ENCODE peak calls at places on chromosomes 12 and 14, in ten cellular contexts. A, J, B, Y, X, H, U, G, O and R are unnamed samples.

GRCh38 chr12:68227356-68227755 is 1.7 kb upstream of the IL26 start:
- DNase-seq in J (no peak), U (no peak), O (no peak), H (no peak), G (no peak), Y (no peak), B (no peak), X (no peak), A (no peak), R (no peak)

GRCh38 chr12:68063900-68064590 is 74.8 kb downstream of the IFNG-AS1 start:
- DNase-seq in A (no peak), J (no peak), U (no peak), X (no peak), Y (no peak), O (no peak), G (no peak), B (no peak), H (no peak), R (no peak)

GRCh38 chr14:94581127-94581999 is at the start of gene SERPINA5:
- DNase-seq in H (no peak), G (peak; percentile 92), X (no peak), A (no peak), Y (no peak), B (peak; percentile 3), J (no peak), O (no peak), U (peak; percentile 28), R (no peak)

GRCh38 chr14:64061706-64062105 is 208.9 kb downstream of the SYNE2 start:
- DNase-seq in A (no peak), Y (no peak), O (no peak), X (no peak), B (no peak), J (no peak), U (no peak), G (no peak), H (no peak), R (no peak)

GRCh38 chr14:89702151-89702936 is 252.2 kb downstream of the EFCAB11 start:
- DNase-seq in U (peak; percentile 58), G (peak; percentile 19), O (no peak), J (no peak), X (peak; percentile 21), B (no peak), Y (no peak), H (no peak), A (peak; percentile 67), R (no peak)

GRCh38 chr14:73386342-73386741 is 72.0 kb downstream of the NUMB start:
- DNase-seq in A (no peak), O (no peak), G (no peak), H (no peak), Y (no peak), X (no peak), J (no peak), B (no peak), U (peak; percentile 66), R (no peak)

GRCh38 chr12:104372721-104373335 is 69.3 kb downstream of the EID3 start:
- DNase-seq in Y (no peak), O (no peak), B (no peak), G (no peak), H (no peak), X (no peak), J (no peak), U (no peak), A (no peak), R (no peak)

GRCh38 chr12:66693901-66694513 is 15.1 kb upstream of the GRIP1 start:
- DNase-seq in U (peak; percentile 64), J (no peak), X (peak; percentile 36), G (peak; percentile 19), O (peak; percentile 80), A (peak; percentile 69), B (peak; percentile 6), H (peak; percentile 94), Y (no peak), R (no peak)

GRCh38 chr12:125149160-125150108 is 84.2 kb downstream of the AACS start:
- DNase-seq in A (no peak), X (no peak), O (no peak), H (peak; percentile 99), Y (no peak), B (no peak), U (no peak), G (peak; percentile 64), J (no peak), R (no peak)

GRCh38 chr12:74349925-74350324 is 187.7 kb upstream of the ATXN7L3B start:
- DNase-seq in Y (no peak), J (no peak), A (no peak), X (no peak), H (no peak), B (no peak), U (peak; percentile 40), G (no peak), O (no peak), R (no peak)

GRCh38 chr12:6787309-6787708 is 2.0 kb upstream of the CD4 start:
- DNase-seq in X (no peak), J (no peak), Y (no peak), O (no peak), B (no peak), A (no peak), G (no peak), H (no peak), U (no peak), R (no peak)

GRCh38 chr12:86914716-86915115 is 658.5 kb upstream of the MGAT4C start:
- DNase-seq in J (no peak), U (peak; percentile 44), O (peak; percentile 56), G (no peak), B (peak; percentile 20), X (peak; percentile 24), Y (no peak), H (no peak), A (peak; percentile 58), R (no peak)

GRCh38 chr12:93883436-93884154 is 206.4 kb downstream of the CRADD start:
- DNase-seq in O (peak; percentile 40), Y (no peak), A (peak; percentile 85), U (peak; percentile 89), G (no peak), X (peak; percentile 43), J (no peak), B (no peak), H (no peak), R (no peak)

GRCh38 chr12:115998119-115998633 is 279.3 kb downstream of the MED13L start:
- DNase-seq in U (peak; percentile 51), B (peak; percentile 2), J (no peak), G (no peak), O (peak; percentile 56), A (peak; percentile 72), Y (no peak), H (peak; percentile 50), X (peak; percentile 27), R (no peak)

GRCh38 chr14:59277659-59278058 is 89.2 kb downstream of the DAAM1 start:
- DNase-seq in X (no peak), O (no peak), A (no peak), Y (no peak), B (no peak), J (no peak), G (no peak), H (no peak), U (no peak), R (no peak)

GRCh38 chr14:70907996-70908917 is 998 bp downstream of the PCNX1 start:
- DNase-seq in Y (peak; percentile 67), X (no peak), G (peak; percentile 51), B (peak; percentile 38), J (peak; percentile 49), O (peak; percentile 39), H (peak; percentile 66), U (peak; percentile 71), A (peak; percentile 69), R (peak; percentile 50)

GRCh38 chr12:112466835-112467234 is 48.1 kb downstream of the PTPN11 start:
- DNase-seq in A (no peak), B (no peak), U (no peak), G (no peak), X (no peak), J (no peak), O (no peak), Y (no peak), H (no peak), R (no peak)

GRCh38 chr12:122336015-122336946 is 70.0 kb upstream of the VPS33A start:
- DNase-seq in B (peak; percentile 29), Y (peak; percentile 59), X (no peak), A (peak; percentile 34), U (peak; percentile 23), O (peak; percentile 51), G (peak; percentile 19), J (no peak), H (peak; percentile 69), R (no peak)

DNA sequence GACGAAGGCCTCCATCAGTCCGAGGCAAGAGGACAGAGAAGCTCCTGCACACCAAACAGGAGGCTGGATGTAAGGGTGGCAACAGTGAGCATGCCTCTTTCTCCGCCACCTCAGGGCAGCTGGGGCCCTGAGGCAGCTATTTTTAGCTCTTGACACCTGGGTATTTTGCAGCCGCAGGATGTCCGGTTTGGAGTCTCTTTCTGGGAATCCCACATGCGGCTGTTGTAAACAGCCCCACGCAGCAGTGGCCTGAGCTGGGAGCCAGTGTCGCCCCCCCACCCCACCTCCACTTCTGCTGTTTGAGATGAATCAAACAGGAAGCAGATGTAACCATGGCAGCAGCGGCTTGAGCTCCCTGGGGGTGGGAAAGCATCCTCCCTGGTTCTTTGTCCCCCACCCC is 11.7 kb downstream of the HDAC7 start:
- DNase-seq in H (peak; percentile 94), A (peak; percentile 68), X (no peak), O (no peak), U (peak; percentile 69), J (no peak), B (no peak), Y (peak; percentile 87), G (no peak), R (no peak)
- H3K27ac ChIP-seq in H (peak overlapping the region; percentile 71), A (peak overlapping the region; percentile 48), X (peak overlapping the region; percentile 68), O (peak overlapping the region; percentile 57), U (peak overlapping the region; percentile 60), J (peak overlapping the region; percentile 21), B (no peak overlapping the region), Y (peak overlapping the region; percentile 69), G (peak overlapping the region; percentile 46), R (peak overlapping the region; percentile 38)

GRCh38 chr14:91163316-91163715 is 49.4 kb downstream of the DGLUCY start:
- DNase-seq in A (no peak), J (no peak), B (no peak), U (no peak), Y (no peak), G (peak; percentile 51), X (no peak), O (no peak), H (no peak), R (no peak)
- H3K27ac ChIP-seq in A (no peak overlapping the region), J (peak overlapping the region; percentile 22), B (no peak overlapping the region), U (no peak overlapping the region), Y (no peak overlapping the region), G (peak overlapping the region; percentile 72), X (no peak overlapping the region), O (no peak overlapping the region), H (no peak overlapping the region), R (no peak overlapping the region)

GRCh38 chr12:89899651-89900050 is 191.0 kb upstream of the ATP2B1 start:
- DNase-seq in X (no peak), Y (no peak), G (no peak), A (no peak), J (no peak), H (no peak), B (no peak), U (no peak), O (no peak), R (no peak)
- H3K27ac ChIP-seq in X (no peak overlapping the region), Y (no peak overlapping the region), G (no peak overlapping the region), A (no peak overlapping the region), J (no peak overlapping the region), H (no peak overlapping the region), B (no peak overlapping the region), U (no peak overlapping the region), O (no peak overlapping the region), R (no peak overlapping the region)

DNA sequence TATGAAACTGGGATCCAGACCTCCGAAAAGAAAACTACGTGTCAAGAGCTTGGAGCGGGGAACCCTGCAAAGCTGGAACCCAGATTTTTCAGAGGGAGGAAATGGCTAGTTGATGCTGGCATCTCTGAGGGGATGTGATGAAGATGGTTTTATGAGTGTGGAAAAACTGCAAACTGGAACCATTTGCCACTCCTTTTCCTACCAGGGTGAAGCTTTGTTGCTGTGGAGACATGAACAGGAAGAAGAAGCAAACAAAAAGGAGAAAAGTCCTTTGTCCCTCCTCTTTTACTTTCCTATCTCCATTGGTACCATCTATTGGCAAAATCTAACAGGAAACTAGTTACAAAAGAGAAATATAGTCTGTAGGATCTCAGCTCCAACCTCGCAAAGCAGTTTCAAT is 39.2 kb downstream of the CDK17 start:
- DNase-seq in J (no peak), A (no peak), U (no peak), H (no peak), Y (no peak), O (no peak), G (no peak), B (no peak), X (no peak), R (no peak)
- H3K27ac ChIP-seq in J (no peak overlapping the region), A (no peak overlapping the region), U (no peak overlapping the region), H (no peak overlapping the region), Y (no peak overlapping the region), O (no peak overlapping the region), G (no peak overlapping the region), B (no peak overlapping the region), X (no peak overlapping the region), R (no peak overlapping the region)